ENCODE peak calls at places on chromosome 10, in five cellular contexts. X is effector memory CD4-positive, alpha-beta T cell; I is right lobe of liver; P is neuronal stem cell; C is pancreas. G is an unnamed sample. For H3K4me1, the result is how much of the 10 kb centered on the place peaks cover.

GRCh38 chr10:35412900-35413491 is 76.7 kb downstream of the CCNY start:
- DNase-seq in P (no peak), X (no peak), I (no peak), C (no peak), G (no peak)

GRCh38 chr10:21078410-21079329 is 181.6 kb upstream of the NEBL start:
- DNase-seq in X (no peak), I (peak), P (peak), C (peak), G (no peak)

GRCh38 chr10:133237241-133238065 is at the start of gene VENTX:
- DNase-seq in C (no peak), I (no peak), X (no peak), P (no peak), G (no peak)

GRCh38 chr10:95456486-95456885 is 104.7 kb downstream of the SORBS1 start:
- DNase-seq in C (no peak), P (no peak), I (no peak), X (no peak), G (no peak)

GRCh38 chr10:125160856-125161569 is 650 bp upstream of the CTBP2 start:
- DNase-seq in X (no peak), I (peak), P (peak), C (peak), G (peak)

GRCh38 chr10:31315453-31315852 is 3.6 kb upstream of the ZEB1 start:
- DNase-seq in I (no peak), X (no peak), P (no peak), C (no peak), G (no peak)

GRCh38 chr10:125113661-125114388 is 46.5 kb downstream of the CTBP2 start:
- DNase-seq in I (no peak), P (no peak), X (no peak), C (no peak), G (peak)

GRCh38 chr10:59843733-59844132 is 62.6 kb downstream of the CCDC6 start:
- DNase-seq in P (no peak), C (no peak), X (no peak), I (no peak), G (no peak)

GRCh38 chr10:73907841-73908517 is 3.0 kb upstream of the PLAU start:
- DNase-seq in P (no peak), X (no peak), I (no peak), C (no peak), G (no peak)

GRCh38 chr10:131184503-131184902 is 127.0 kb downstream of the TCERG1L start:
- DNase-seq in P (no peak), X (no peak), I (no peak), C (no peak), G (no peak)

GRCh38 chr10:95256268-95256667 is 34.5 kb downstream of the PDLIM1 start:
- DNase-seq in C (no peak), X (no peak), P (no peak), I (no peak), G (no peak)

GRCh38 chr10:97564776-97565175 is 7.8 kb upstream of the ANKRD2 start:
- DNase-seq in C (no peak), P (no peak), I (no peak), X (no peak), G (no peak)

GRCh38 chr10:90288403-90288933 is 569.4 kb downstream of the HTR7 start:
- DNase-seq in C (no peak), I (no peak), P (no peak), X (no peak), G (no peak)

GRCh38 chr10:92242910-92243671 is 47.8 kb downstream of the CPEB3 start:
- DNase-seq in I (peak), C (peak), P (peak), X (no peak), G (peak)

GRCh38 chr10:85492684-85493083 is 873.9 kb downstream of the GRID1 start:
- DNase-seq in C (no peak), X (no peak), P (peak), I (no peak), G (no peak)

GRCh38 chr10:78728176-78728575 is 340.6 kb upstream of the ZMIZ1 start:
- DNase-seq in X (no peak), C (no peak), I (no peak), P (no peak), G (no peak)

GRCh38 chr10:15180736-15181135 is 12.2 kb upstream of the NMT2 start:
- DNase-seq in C (no peak), P (no peak), I (no peak), X (no peak), G (no peak)

GRCh38 chr10:113026679-113027078 is 76.6 kb downstream of the TCF7L2 start:
- DNase-seq in P (no peak), X (no peak), I (no peak), C (no peak), G (no peak)

GRCh38 chr10:132193907-132194552 is 7.3 kb downstream of the DPYSL4 start:
- DNase-seq in P (no peak), C (peak), I (no peak), X (no peak), G (no peak)

GRCh38 chr10:839550-840205 is 91.8 kb downstream of the LARP4B start:
- DNase-seq in P (no peak), X (no peak), I (no peak), C (no peak), G (no peak)

GRCh38 chr10:69407621-69408301 is 9.0 kb downstream of the TACR2 start:
- DNase-seq in I (no peak), P (no peak), C (no peak), X (no peak), G (peak)

GRCh38 chr10:373516-374309 is 238.5 kb downstream of the ZMYND11 start:
- DNase-seq in X (no peak), P (peak), I (no peak), C (no peak), G (peak)

GRCh38 chr10:33519130-33519860 is 184.8 kb upstream of the NRP1 start:
- DNase-seq in I (no peak), P (no peak), X (no peak), C (no peak), G (no peak)

GRCh38 chr10:33523236-33523792 is 188.8 kb upstream of the NRP1 start:
- DNase-seq in X (no peak), C (no peak), P (no peak), I (no peak), G (no peak)

GRCh38 chr10:33521904-33522303 is 187.4 kb upstream of the NRP1 start:
- DNase-seq in P (no peak), C (no peak), X (no peak), I (no peak), G (no peak)

GRCh38 chr10:33521062-33521461 is 186.6 kb upstream of the NRP1 start:
- DNase-seq in P (no peak), C (no peak), I (no peak), X (no peak), G (no peak)

DNA sequence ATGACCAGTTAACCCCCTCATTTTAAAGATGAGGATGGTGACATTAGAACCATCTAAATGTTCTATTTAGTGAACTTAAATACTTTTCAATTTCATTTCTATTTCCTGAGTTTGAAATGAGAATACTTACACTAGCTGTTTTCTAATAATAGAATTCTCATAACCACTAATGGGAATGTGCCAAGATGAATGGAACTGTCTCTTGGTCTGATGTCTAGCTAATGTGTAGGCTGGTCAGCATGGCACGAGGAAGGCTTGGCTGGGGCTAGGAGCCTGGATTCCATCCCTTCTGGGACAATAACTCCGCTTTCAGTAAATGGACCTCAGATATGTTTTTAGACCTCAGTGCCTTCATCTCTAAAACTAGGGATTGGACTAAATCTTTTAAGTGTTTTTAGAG is 185.8 kb upstream of the NRP1 start:
- DNase-seq in I (no peak), P (no peak), X (no peak), C (no peak), G (no peak)
- H3K27ac ChIP-seq in I (no peak), P (no peak), X (no peak), C (no peak), G (no peak)

GRCh38 chr10:77315511-77316129 is 322.0 kb downstream of the KCNMA1 start:
- DNase-seq in P (no peak), C (no peak), I (no peak), X (no peak), G (no peak)
- H3K4me3 ChIP-seq in P (no peak), C (no peak), I (no peak), X (no peak), G (no peak)

GRCh38 chr10:122086416-122087240 is 97.7 kb downstream of the TACC2 start:
- DNase-seq in I (no peak), C (no peak), X (no peak), P (no peak), G (peak)
- H3K4me1 ChIP-seq in I (under half), C (under half), X (under half), P (under half), G (under half)

GRCh38 chr10:100978896-100979185 is 8.5 kb downstream of the MRPL43 start:
- DNase-seq in C (peak), X (no peak), P (no peak), I (peak), G (no peak)
- H3K27ac ChIP-seq in C (no peak), X (no peak), P (no peak), I (no peak), G (no peak)

DNA sequence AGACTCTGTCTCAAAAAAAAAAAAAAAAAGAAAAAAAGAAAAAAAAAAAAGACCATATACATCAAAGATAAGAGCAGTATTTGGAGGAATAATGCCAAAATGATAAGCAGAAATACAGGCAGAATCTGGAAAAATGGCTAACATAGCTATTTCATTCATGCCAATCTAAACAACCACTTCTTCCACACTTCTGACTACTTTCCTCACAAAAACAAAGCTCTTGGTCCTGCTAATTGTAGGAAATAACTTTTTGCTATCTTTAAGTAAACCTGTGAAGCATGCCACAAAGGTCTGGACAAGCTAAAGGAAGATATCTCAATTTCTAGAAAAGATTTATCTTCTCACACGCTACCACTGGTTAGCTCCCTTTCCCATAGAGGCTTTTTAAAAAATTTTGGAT is 30.4 kb downstream of the MICU1 start:
- DNase-seq in I (no peak), C (no peak), X (no peak), P (no peak), G (no peak)
- H3K4me3 ChIP-seq in I (no peak), C (no peak), X (no peak), P (no peak), G (no peak)

G was measured in Peyer's patch.